ENCODE peak calls at places on chromosome 10, in four cellular contexts. Z, E, Y and V are unnamed samples.

GRCh38 chr10:51521605-51522004 is 177.8 kb downstream of the CSTF2T start:
- DNase-seq in Y (no peak), E (no peak), Z (no peak), V (no peak)

GRCh38 chr10:1454428-1454827 is 282.9 kb downstream of the ADARB2 start:
- DNase-seq in Z (no peak), Y (no peak), E (no peak), V (no peak)

GRCh38 chr10:33195608-33196376 is 138.7 kb downstream of the NRP1 start:
- DNase-seq in E (no peak), Y (peak; percentile 99), Z (no peak), V (no peak)

GRCh38 chr10:102309916-102310315 is 64.6 kb downstream of the GBF1 start:
- DNase-seq in E (no peak), Z (no peak), Y (no peak), V (no peak)

GRCh38 chr10:47255033-47255813 is 44.8 kb upstream of the GDF10 start:
- DNase-seq in E (no peak), Y (no peak), Z (no peak), V (no peak)

GRCh38 chr10:51700228-51700835 is 937 bp upstream of the CSTF2T start:
- DNase-seq in Z (no peak), E (no peak), Y (no peak), V (peak; percentile 45)

GRCh38 chr10:110123594-110123993 is 83.8 kb upstream of the MXI1 start:
- DNase-seq in Y (no peak), E (no peak), Z (no peak), V (no peak)

GRCh38 chr10:17249820-17250219 is 21.8 kb downstream of the VIM start:
- DNase-seq in Z (no peak), Y (no peak), E (no peak), V (peak; percentile 27)

GRCh38 chr10:53135213-53135896 is 362.8 kb upstream of the MBL2 start:
- DNase-seq in Y (peak; percentile 39), Z (no peak), E (no peak), V (no peak)

GRCh38 chr10:73439605-73440298 is 6.4 kb upstream of the MSS51 start:
- DNase-seq in Y (no peak), E (no peak), Z (no peak), V (peak; percentile 86)

GRCh38 chr10:131650771-131651673 is 249.8 kb upstream of the PPP2R2D start:
- DNase-seq in E (no peak), Z (peak; percentile 14), Y (no peak), V (no peak)

GRCh38 chr10:34981834-34982233 is 108.3 kb downstream of the CUL2 start:
- DNase-seq in Z (no peak), Y (no peak), E (no peak), V (no peak)

GRCh38 chr10:44153901-44154670 is 230.8 kb downstream of the CXCL12 start:
- DNase-seq in Y (no peak), E (no peak), Z (no peak), V (no peak)

GRCh38 chr10:6702030-6702429 is 122.0 kb upstream of the PRKCQ start:
- DNase-seq in Y (no peak), Z (no peak), E (no peak), V (no peak)

GRCh38 chr10:119022846-119023552 is 6.5 kb upstream of the NANOS1 start:
- DNase-seq in E (no peak), Z (no peak), Y (no peak), V (peak; percentile 54)

GRCh38 chr10:74071151-74071550 is 73.2 kb downstream of the VCL start:
- DNase-seq in Z (no peak), Y (no peak), E (peak; percentile 56), V (no peak)

GRCh38 chr10:451021-451471 is 238.4 kb downstream of the DIP2C start:
- DNase-seq in E (no peak), Z (no peak), Y (no peak), V (no peak)

GRCh38 chr10:45673074-45673628 is 579 bp upstream of the ZFAND4 start:
- DNase-seq in E (no peak), Z (no peak), Y (peak; percentile 37), V (peak; percentile 10)

GRCh38 chr10:71771821-71772617 is 1.3 kb downstream of the VSIR start:
- DNase-seq in Z (peak; percentile 84), Y (no peak), E (peak; percentile 82), V (peak; percentile 52)

GRCh38 chr10:13658864-13659685 is 72.3 kb downstream of the PRPF18 start:
- DNase-seq in Z (peak; percentile 43), E (peak; percentile 63), Y (no peak), V (no peak)

GRCh38 chr10:13656337-13657183 is 69.8 kb downstream of the PRPF18 start:
- DNase-seq in Z (no peak), E (no peak), Y (no peak), V (no peak)

GRCh38 chr10:13659887-13660544 is 73.3 kb downstream of the PRPF18 start:
- DNase-seq in Y (no peak), Z (peak; percentile 55), E (peak; percentile 69), V (peak; percentile 58)

GRCh38 chr10:13657184-13657680 is 70.5 kb downstream of the PRPF18 start:
- DNase-seq in E (no peak), Z (no peak), Y (no peak), V (no peak)

DNA sequence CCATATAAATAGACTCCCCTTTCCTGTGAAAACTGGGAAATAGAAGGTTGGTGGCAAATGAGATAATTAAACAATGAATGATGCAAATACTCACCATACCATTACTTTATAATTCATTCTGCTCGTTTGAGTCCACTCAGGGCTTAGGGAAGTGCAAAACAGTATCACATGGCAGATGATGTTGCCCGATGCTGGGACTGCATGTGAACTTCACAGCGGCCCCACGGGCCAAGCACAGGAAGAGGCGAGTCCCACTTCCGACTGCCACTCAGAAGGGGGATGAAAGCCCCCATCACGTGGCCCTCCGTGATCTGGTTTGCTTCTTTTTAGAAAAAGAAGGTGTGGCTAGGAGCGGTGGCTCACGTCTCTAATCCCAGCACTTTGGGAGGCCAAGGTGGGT is 71.5 kb downstream of the PRPF18 start:
- DNase-seq in Y (no peak), Z (no peak), E (no peak), V (no peak)
- H3K36me3 ChIP-seq in Y (no peaks in the 10 kb centered on the region), Z (peaks cover 26% of the 10 kb centered on the region), E (peaks cover 82% of the 10 kb centered on the region), V (peaks cover 8% of the 10 kb centered on the region)

GRCh38 chr10:79176949-79177602 is 108.3 kb downstream of the ZMIZ1 start:
- DNase-seq in Y (peak; percentile 65), E (peak; percentile 70), Z (no peak), V (no peak)

GRCh38 chr10:79176052-79176501 is 107.3 kb downstream of the ZMIZ1 start:
- DNase-seq in Z (no peak), Y (no peak), E (no peak), V (no peak)

GRCh38 chr10:79171504-79171903 is 102.7 kb downstream of the ZMIZ1 start:
- DNase-seq in Z (no peak), Y (no peak), E (no peak), V (no peak)

GRCh38 chr10:79172881-79173280 is 104.1 kb downstream of the ZMIZ1 start:
- DNase-seq in Y (no peak), Z (no peak), E (no peak), V (no peak)

GRCh38 chr10:79173582-79174262 is 105.0 kb downstream of the ZMIZ1 start:
- DNase-seq in Y (no peak), E (no peak), Z (no peak), V (no peak)
- H3K36me3 ChIP-seq in Y (peaks cover 29% of the 10 kb centered on the region), E (peaks cover 27% of the 10 kb centered on the region), Z (no peaks in the 10 kb centered on the region), V (peaks cover 17% of the 10 kb centered on the region)

GRCh38 chr10:113267616-113268015 is 285.2 kb upstream of the HABP2 start:
- DNase-seq in Z (no peak), E (no peak), Y (no peak), V (no peak)
- H3K36me3 ChIP-seq in Z (no peaks in the 10 kb centered on the region), E (no peaks in the 10 kb centered on the region), Y (no peaks in the 10 kb centered on the region), V (no peaks in the 10 kb centered on the region)

DNA sequence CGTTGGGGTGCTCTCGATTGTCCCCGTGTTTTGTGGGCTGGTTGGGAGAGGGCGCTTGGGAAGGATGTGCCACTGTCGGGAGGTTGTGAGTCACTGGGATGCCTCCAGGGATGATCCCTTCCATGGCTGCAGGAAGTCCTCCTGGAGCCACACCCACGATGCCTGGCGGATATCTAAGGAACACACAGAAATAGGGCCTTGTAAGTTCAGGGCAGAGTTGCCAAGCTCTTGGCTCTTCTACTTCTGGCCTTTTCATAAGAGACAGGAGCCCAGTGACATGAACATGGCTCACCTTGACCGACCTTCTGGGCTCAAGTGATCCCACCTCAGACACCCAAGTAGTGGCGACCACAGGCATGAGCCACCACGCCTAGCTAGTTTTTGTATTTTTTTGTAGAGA is 47.6 kb downstream of the ZRANB1 start:
- DNase-seq in Z (no peak), E (no peak), Y (no peak), V (no peak)
- H3K36me3 ChIP-seq in Z (peaks cover 44% of the 10 kb centered on the region), E (peaks cover 93% of the 10 kb centered on the region), Y (peaks cover 8% of the 10 kb centered on the region), V (peaks cover 29% of the 10 kb centered on the region)

GRCh38 chr10:26739087-26739631 is 41.7 kb downstream of the PDSS1 start:
- DNase-seq in Y (no peak), E (no peak), Z (no peak), V (no peak)
- H3K36me3 ChIP-seq in Y (peaks cover 8% of the 10 kb centered on the region), E (peaks cover 66% of the 10 kb centered on the region), Z (peaks cover 9% of the 10 kb centered on the region), V (peaks cover 4% of the 10 kb centered on the region)